ENCODE peak calls at places on chromosomes 13 and 19, in eight cellular contexts. One of them, this sample, is unnamed.

GRCh38 chr19:38848299-38849146 is 1.3 kb downstream of the HNRNPL start:
- DNase-seq in AG04449: no peak
- DNase-seq in transverse colon: no peak
- DNase-seq in pancreas: peak; percentile 35
- DNase-seq in cardiac muscle cell: no peak
- DNase-seq in fibroblast of mammary gland: no peak
- DNase-seq in mammary epithelial cell: peak; percentile 12
- DNase-seq in GM12865: no peak
- DNase-seq in this sample: no peak

GRCh38 chr13:90443268-90443667 is 904.2 kb upstream of the MIR17HG start:
- DNase-seq in AG04449: no peak
- DNase-seq in transverse colon: no peak
- DNase-seq in pancreas: no peak
- DNase-seq in cardiac muscle cell: no peak
- DNase-seq in fibroblast of mammary gland: no peak
- DNase-seq in mammary epithelial cell: no peak
- DNase-seq in GM12865: no peak
- DNase-seq in this sample: no peak

GRCh38 chr19:42280761-42281174 is 11.7 kb downstream of the CIC start:
- DNase-seq in AG04449: no peak
- DNase-seq in transverse colon: peak; percentile 49
- DNase-seq in pancreas: no peak
- DNase-seq in cardiac muscle cell: no peak
- DNase-seq in fibroblast of mammary gland: peak; percentile 47
- DNase-seq in mammary epithelial cell: no peak
- DNase-seq in GM12865: no peak
- DNase-seq in this sample: no peak

GRCh38 chr13:109977212-109977968 is 191.0 kb upstream of the IRS2 start:
- DNase-seq in AG04449: no peak
- DNase-seq in transverse colon: no peak
- DNase-seq in pancreas: no peak
- DNase-seq in cardiac muscle cell: no peak
- DNase-seq in fibroblast of mammary gland: no peak
- DNase-seq in mammary epithelial cell: no peak
- DNase-seq in GM12865: no peak
- DNase-seq in this sample: no peak

GRCh38 chr13:78192721-78193120 is 274.1 kb upstream of the EDNRB start:
- DNase-seq in AG04449: peak; percentile 33
- DNase-seq in transverse colon: no peak
- DNase-seq in pancreas: no peak
- DNase-seq in cardiac muscle cell: no peak
- DNase-seq in fibroblast of mammary gland: peak; percentile 9
- DNase-seq in mammary epithelial cell: no peak
- DNase-seq in GM12865: no peak
- DNase-seq in this sample: no peak

GRCh38 chr13:44030615-44031014 is 150.9 kb downstream of the LACC1 start:
- DNase-seq in AG04449: no peak
- DNase-seq in transverse colon: no peak
- DNase-seq in pancreas: no peak
- DNase-seq in cardiac muscle cell: no peak
- DNase-seq in fibroblast of mammary gland: no peak
- DNase-seq in mammary epithelial cell: no peak
- DNase-seq in GM12865: no peak
- DNase-seq in this sample: no peak

GRCh38 chr13:36436811-36437210 is 4.5 kb downstream of the CCNA1 start:
- DNase-seq in AG04449: no peak
- DNase-seq in transverse colon: no peak
- DNase-seq in pancreas: no peak
- DNase-seq in cardiac muscle cell: no peak
- DNase-seq in fibroblast of mammary gland: no peak
- DNase-seq in mammary epithelial cell: no peak
- DNase-seq in GM12865: no peak
- DNase-seq in this sample: no peak

GRCh38 chr19:33110201-33110910 is 21.6 kb upstream of the WDR88 start:
- DNase-seq in AG04449: peak; percentile 21
- DNase-seq in transverse colon: no peak
- DNase-seq in pancreas: no peak
- DNase-seq in cardiac muscle cell: peak; percentile 52
- DNase-seq in fibroblast of mammary gland: no peak
- DNase-seq in mammary epithelial cell: peak; percentile 19
- DNase-seq in GM12865: no peak
- DNase-seq in this sample: no peak

GRCh38 chr19:31316201-31316951 is 32.9 kb downstream of the TSHZ3 start:
- DNase-seq in AG04449: no peak
- DNase-seq in transverse colon: peak; percentile 31
- DNase-seq in pancreas: no peak
- DNase-seq in cardiac muscle cell: peak; percentile 79
- DNase-seq in fibroblast of mammary gland: peak; percentile 86
- DNase-seq in mammary epithelial cell: no peak
- DNase-seq in GM12865: no peak
- DNase-seq in this sample: no peak

GRCh38 chr13:21050288-21051197 is 10.8 kb downstream of the LATS2 start:
- DNase-seq in AG04449: no peak
- DNase-seq in transverse colon: no peak
- DNase-seq in pancreas: no peak
- DNase-seq in cardiac muscle cell: peak; percentile 27
- DNase-seq in fibroblast of mammary gland: no peak
- DNase-seq in mammary epithelial cell: no peak
- DNase-seq in GM12865: peak; percentile 23
- DNase-seq in this sample: no peak

GRCh38 chr19:39265321-39265916 is 2.8 kb upstream of the IFNL2 start:
- DNase-seq in AG04449: no peak
- DNase-seq in transverse colon: no peak
- DNase-seq in pancreas: no peak
- DNase-seq in cardiac muscle cell: no peak
- DNase-seq in fibroblast of mammary gland: no peak
- DNase-seq in mammary epithelial cell: no peak
- DNase-seq in GM12865: no peak
- DNase-seq in this sample: no peak

GRCh38 chr19:45376045-45376724 is 5.8 kb upstream of the ERCC2 start:
- DNase-seq in AG04449: peak; percentile 86
- DNase-seq in transverse colon: no peak
- DNase-seq in pancreas: peak; percentile 59
- DNase-seq in cardiac muscle cell: peak; percentile 99
- DNase-seq in fibroblast of mammary gland: peak; percentile 88
- DNase-seq in mammary epithelial cell: peak; percentile 53
- DNase-seq in GM12865: no peak
- DNase-seq in this sample: no peak

GRCh38 chr13:71672527-71672926 is 194.5 kb downstream of the DACH1 start:
- DNase-seq in AG04449: no peak
- DNase-seq in transverse colon: no peak
- DNase-seq in pancreas: no peak
- DNase-seq in cardiac muscle cell: peak; percentile 23
- DNase-seq in fibroblast of mammary gland: no peak
- DNase-seq in mammary epithelial cell: no peak
- DNase-seq in GM12865: no peak
- DNase-seq in this sample: no peak

GRCh38 chr13:20028953-20029352 is 70.4 kb downstream of the ZMYM2 start:
- DNase-seq in AG04449: no peak
- DNase-seq in transverse colon: no peak
- DNase-seq in pancreas: no peak
- DNase-seq in cardiac muscle cell: no peak
- DNase-seq in fibroblast of mammary gland: no peak
- DNase-seq in mammary epithelial cell: no peak
- DNase-seq in GM12865: no peak
- DNase-seq in this sample: no peak

GRCh38 chr13:106275441-106276032 is 259.9 kb downstream of the EFNB2 start:
- DNase-seq in AG04449: no peak
- DNase-seq in transverse colon: no peak
- DNase-seq in pancreas: no peak
- DNase-seq in cardiac muscle cell: peak; percentile 20
- DNase-seq in fibroblast of mammary gland: no peak
- DNase-seq in mammary epithelial cell: no peak
- DNase-seq in GM12865: no peak
- DNase-seq in this sample: no peak

GRCh38 chr13:43698009-43698408 is 88.8 kb downstream of the ENOX1 start:
- DNase-seq in AG04449: no peak
- DNase-seq in transverse colon: no peak
- DNase-seq in pancreas: no peak
- DNase-seq in cardiac muscle cell: no peak
- DNase-seq in fibroblast of mammary gland: peak; percentile 31
- DNase-seq in mammary epithelial cell: peak; percentile 2
- DNase-seq in GM12865: peak; percentile 60
- DNase-seq in this sample: no peak

GRCh38 chr19:18070181-18070580 is 16.6 kb downstream of the IL12RB1 start:
- DNase-seq in AG04449: no peak
- DNase-seq in transverse colon: no peak
- DNase-seq in pancreas: no peak
- DNase-seq in cardiac muscle cell: peak; percentile 19
- DNase-seq in fibroblast of mammary gland: no peak
- DNase-seq in mammary epithelial cell: no peak
- DNase-seq in GM12865: no peak
- DNase-seq in this sample: no peak

GRCh38 chr19:41421314-41421713 is 5.9 kb downstream of the B3GNT8 start:
- DNase-seq in AG04449: no peak
- DNase-seq in transverse colon: peak; percentile 66
- DNase-seq in pancreas: no peak
- DNase-seq in cardiac muscle cell: no peak
- DNase-seq in fibroblast of mammary gland: no peak
- DNase-seq in mammary epithelial cell: no peak
- DNase-seq in GM12865: no peak
- DNase-seq in this sample: no peak

GRCh38 chr19:39137131-39137530 is 11.5 kb downstream of the PAK4 start:
- DNase-seq in AG04449: no peak
- DNase-seq in transverse colon: no peak
- DNase-seq in pancreas: no peak
- DNase-seq in cardiac muscle cell: no peak
- DNase-seq in fibroblast of mammary gland: no peak
- DNase-seq in mammary epithelial cell: no peak
- DNase-seq in GM12865: no peak
- DNase-seq in this sample: no peak

GRCh38 chr19:17718988-17719711 is at the start of gene MAP1S:
- DNase-seq in AG04449: no peak
- DNase-seq in transverse colon: peak; percentile 63
- DNase-seq in pancreas: peak; percentile 65
- DNase-seq in cardiac muscle cell: peak; percentile 74
- DNase-seq in fibroblast of mammary gland: peak; percentile 34
- DNase-seq in mammary epithelial cell: peak; percentile 19
- DNase-seq in GM12865: peak; percentile 78
- DNase-seq in this sample: peak; percentile 15

GRCh38 chr13:91701975-91702374 is 303.6 kb downstream of the GPC5 start:
- DNase-seq in AG04449: no peak
- DNase-seq in transverse colon: no peak
- DNase-seq in pancreas: no peak
- DNase-seq in cardiac muscle cell: no peak
- DNase-seq in fibroblast of mammary gland: no peak
- DNase-seq in mammary epithelial cell: no peak
- DNase-seq in GM12865: no peak
- DNase-seq in this sample: peak; percentile 85

GRCh38 chr19:15934332-15935078 is at the start of gene CYP4F11:
- DNase-seq in AG04449: no peak
- DNase-seq in transverse colon: peak; percentile 95
- DNase-seq in pancreas: peak; percentile 98
- DNase-seq in cardiac muscle cell: no peak
- DNase-seq in fibroblast of mammary gland: no peak
- DNase-seq in mammary epithelial cell: peak; percentile 84
- DNase-seq in GM12865: no peak
- DNase-seq in this sample: peak; percentile 83

DNA sequence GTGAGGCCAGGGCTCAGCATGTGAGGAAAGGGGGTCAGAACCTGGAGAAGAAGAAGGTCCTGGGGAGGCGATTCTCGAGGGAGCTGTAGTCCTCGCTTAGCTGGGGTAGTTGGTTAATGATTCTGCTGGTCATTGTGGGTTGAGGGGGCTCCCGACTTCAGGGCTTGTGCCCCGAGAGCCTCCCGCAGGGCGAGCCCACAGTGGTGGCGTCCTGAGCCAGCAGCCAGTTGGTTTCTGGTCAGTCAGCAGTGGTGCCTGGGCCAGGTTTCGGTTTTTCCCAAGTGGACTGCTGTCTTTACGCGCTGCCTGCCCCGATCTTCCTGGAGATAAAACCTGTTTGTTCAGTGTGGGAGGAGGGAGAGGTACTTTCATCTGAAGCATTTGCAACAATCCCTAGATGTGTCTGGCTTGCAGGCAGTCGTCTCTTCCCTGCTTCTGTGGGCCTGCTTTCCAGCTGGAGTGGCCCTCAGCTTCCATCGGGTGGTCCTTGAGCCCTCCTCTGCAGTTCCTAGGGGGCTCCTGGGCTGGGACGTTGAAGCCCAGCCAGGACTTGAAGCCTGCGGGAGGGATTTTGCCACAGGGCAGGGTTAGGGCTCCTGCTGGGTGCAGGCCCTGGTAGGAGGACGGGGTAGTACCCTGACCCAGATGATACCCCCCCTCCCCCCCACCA is 3.2 kb downstream of the PTBP1 start:
- DNase-seq in AG04449: no peak
- DNase-seq in transverse colon: peak; percentile 61
- DNase-seq in pancreas: peak; percentile 63
- DNase-seq in cardiac muscle cell: peak; percentile 63
- DNase-seq in fibroblast of mammary gland: peak; percentile 44
- DNase-seq in mammary epithelial cell: peak; percentile 80
- DNase-seq in GM12865: no peak
- DNase-seq in this sample: peak; percentile 84
- H3K4me3 ChIP-seq in AG04449: peak overlapping the region; percentile 39
- H3K4me3 ChIP-seq in transverse colon: no peak overlapping the region
- H3K4me3 ChIP-seq in pancreas: peak overlapping the region; percentile 74
- H3K4me3 ChIP-seq in cardiac muscle cell: no peak overlapping the region
- H3K4me3 ChIP-seq in fibroblast of mammary gland: peak overlapping the region; percentile 38
- H3K4me3 ChIP-seq in mammary epithelial cell: peak overlapping the region; percentile 12
- H3K4me3 ChIP-seq in GM12865: no peak overlapping the region
- H3K4me3 ChIP-seq in this sample: peak overlapping the region; percentile 94

GRCh38 chr13:97566907-97567306 is 132.9 kb downstream of the RAP2A start:
- DNase-seq in AG04449: no peak
- DNase-seq in transverse colon: no peak
- DNase-seq in pancreas: no peak
- DNase-seq in cardiac muscle cell: no peak
- DNase-seq in fibroblast of mammary gland: no peak
- DNase-seq in mammary epithelial cell: no peak
- DNase-seq in GM12865: peak; percentile 49
- DNase-seq in this sample: no peak
- TF ChIP-seq CTCF in AG04449: no peak
- TF ChIP-seq CTCF in transverse colon: no peak
- TF ChIP-seq CTCF in pancreas: no peak
- TF ChIP-seq CTCF in cardiac muscle cell: no peak
- TF ChIP-seq CTCF in fibroblast of mammary gland: no peak
- TF ChIP-seq CTCF in mammary epithelial cell: no peak
- TF ChIP-seq CTCF in GM12865: peak; percentile 20
- TF ChIP-seq CTCF in this sample: no peak

GRCh38 chr13:52850396-52851152 is 2.1 kb upstream of the PCDH8 start:
- DNase-seq in AG04449: no peak
- DNase-seq in transverse colon: peak; percentile 73
- DNase-seq in pancreas: peak; percentile 78
- DNase-seq in cardiac muscle cell: peak; percentile 79
- DNase-seq in fibroblast of mammary gland: peak; percentile 34
- DNase-seq in mammary epithelial cell: peak; percentile 42
- DNase-seq in GM12865: peak; percentile 89
- DNase-seq in this sample: peak; percentile 21
- H3K4me3 ChIP-seq in AG04449: peak overlapping the region; percentile 56
- H3K4me3 ChIP-seq in transverse colon: peak overlapping the region; percentile 65
- H3K4me3 ChIP-seq in pancreas: peak overlapping the region; percentile 70
- H3K4me3 ChIP-seq in cardiac muscle cell: peak overlapping the region; percentile 39
- H3K4me3 ChIP-seq in fibroblast of mammary gland: peak overlapping the region; percentile 46
- H3K4me3 ChIP-seq in mammary epithelial cell: peak overlapping the region; percentile 46
- H3K4me3 ChIP-seq in GM12865: peak overlapping the region; percentile 73
- H3K4me3 ChIP-seq in this sample: peak overlapping the region; percentile 62

GRCh38 chr19:28977826-28978225 is 235.1 kb downstream of the UQCRFS1 start:
- DNase-seq in AG04449: no peak
- DNase-seq in transverse colon: no peak
- DNase-seq in pancreas: no peak
- DNase-seq in cardiac muscle cell: no peak
- DNase-seq in fibroblast of mammary gland: no peak
- DNase-seq in mammary epithelial cell: no peak
- DNase-seq in GM12865: no peak
- DNase-seq in this sample: no peak
- TF ChIP-seq CTCF in AG04449: peak; percentile 29
- TF ChIP-seq CTCF in transverse colon: no peak
- TF ChIP-seq CTCF in pancreas: no peak
- TF ChIP-seq CTCF in cardiac muscle cell: peak; percentile 11
- TF ChIP-seq CTCF in fibroblast of mammary gland: peak; percentile 9
- TF ChIP-seq CTCF in mammary epithelial cell: no peak
- TF ChIP-seq CTCF in GM12865: no peak
- TF ChIP-seq CTCF in this sample: no peak

This sample was measured in LNCaP clone FGC.